ENCODE peak calls at places on chromosome X, in four cellular contexts. W is hypothalamus, J is A549, Q is pancreas. A is an unnamed sample.

GRCh38 chrX:139058831-139059495 is 347.4 kb upstream of the FGF13 start:
- DNase-seq in W (no peak), J (no peak), Q (no peak), A (no peak)

GRCh38 chrX:68534696-68535095 is 35.8 kb downstream of the YIPF6 start:
- DNase-seq in Q (no peak), J (no peak), W (no peak), A (no peak)

GRCh38 chrX:34058005-34058404 is 74.1 kb downstream of the FAM47A start:
- DNase-seq in Q (no peak), W (no peak), J (no peak), A (no peak)

GRCh38 chrX:68829594-68830485 is 1.0 kb downstream of the EFNB1 start:
- DNase-seq in J (peak; percentile 18), W (no peak), Q (no peak), A (no peak)

GRCh38 chrX:47751670-47752069 is 85.0 kb upstream of the ZNF81 start:
- DNase-seq in W (no peak), Q (peak; percentile 69), J (peak; percentile 25), A (no peak)

GRCh38 chrX:7586126-7586525 is 256.8 kb upstream of the VCX start:
- DNase-seq in Q (no peak), J (no peak), W (peak; percentile 4), A (no peak)

GRCh38 chrX:153766098-153766817 is 2.2 kb downstream of the PLXNB3 start:
- DNase-seq in W (peak; percentile 66), J (peak; percentile 30), Q (peak; percentile 66), A (peak; percentile 41)

GRCh38 chrX:41419082-41419481 is 28.1 kb upstream of the NYX start:
- DNase-seq in J (no peak), W (no peak), Q (no peak), A (no peak)

GRCh38 chrX:23742174-23742692 is 843 bp downstream of the ACOT9 start:
- DNase-seq in Q (no peak), W (no peak), J (peak; percentile 64), A (peak; percentile 6)

GRCh38 chrX:49879656-49880277 is 483 bp downstream of the USP27X start:
- DNase-seq in Q (no peak), J (no peak), W (no peak), A (no peak)

A was measured in C1 segment of cervical spinal cord.